ENCODE peak calls at places on chromosome 19, in four cellular contexts. E is GM23338, V is breast epithelium, K is H9. P is an unnamed sample.

GRCh38 chr19:34474233-34474989 is 7.1 kb upstream of the WTIP start:
- DNase-seq in K (no peak), E (no peak), V (no peak), P (peak; percentile 48)

GRCh38 chr19:32896516-32897214 is 27.1 kb upstream of the SLC7A9 start:
- DNase-seq in K (no peak), V (no peak), E (no peak), P (no peak)

GRCh38 chr19:7540761-7541480 is 5.4 kb downstream of the PNPLA6 start:
- DNase-seq in K (peak; percentile 91), V (no peak), E (peak; percentile 93), P (no peak)

GRCh38 chr19:388691-389090 is 20.3 kb downstream of the C2CD4C start:
- DNase-seq in V (no peak), E (no peak), K (no peak), P (no peak)

GRCh38 chr19:14559916-14560775 is 11.7 kb downstream of the NDUFB7 start:
- DNase-seq in E (no peak), K (peak; percentile 30), V (no peak), P (no peak)

GRCh38 chr19:489418-490196 is 6.7 kb upstream of the MADCAM1 start:
- DNase-seq in E (peak; percentile 72), V (no peak), K (peak; percentile 64), P (no peak)

GRCh38 chr19:28631931-28632330 is 581.0 kb downstream of the UQCRFS1 start:
- DNase-seq in E (no peak), K (no peak), V (no peak), P (no peak)

GRCh38 chr19:9205506-9206113 is 13.8 kb downstream of the OR7D4 start:
- DNase-seq in K (peak; percentile 78), E (peak; percentile 79), V (peak; percentile 54), P (peak; percentile 73)

GRCh38 chr19:42553292-42554045 is 25.2 kb upstream of the CEACAM1 start:
- DNase-seq in E (no peak), V (no peak), K (peak; percentile 22), P (peak; percentile 51)

GRCh38 chr19:29201849-29202248 is 11.1 kb downstream of the UQCRFS1 start:
- DNase-seq in K (no peak), E (peak; percentile 21), V (no peak), P (no peak)

GRCh38 chr19:13234518-13234917 is 84.3 kb downstream of the IER2 start:
- DNase-seq in E (peak; percentile 94), V (no peak), K (peak; percentile 76), P (no peak)

GRCh38 chr19:7149956-7150705 is 80.6 kb downstream of the ZNF557 start:
- DNase-seq in V (no peak), E (peak; percentile 29), K (peak; percentile 38), P (no peak)

GRCh38 chr19:43526884-43527859 is at the start of gene ETHE1:
- DNase-seq in V (peak; percentile 63), K (peak; percentile 81), E (peak; percentile 89), P (peak; percentile 84)

GRCh38 chr19:29841559-29842367 is 30.0 kb downstream of the CCNE1 start:
- DNase-seq in K (peak; percentile 78), V (no peak), E (peak; percentile 64), P (no peak)

GRCh38 chr19:58346961-58347929 is 6.0 kb downstream of the A1BG start:
- DNase-seq in V (peak; percentile 42), E (peak; percentile 81), K (peak; percentile 82), P (peak; percentile 63)

GRCh38 chr19:51094696-51095279 is 12.1 kb upstream of the KLK14 start:
- DNase-seq in K (peak; percentile 75), V (no peak), E (peak; percentile 77), P (no peak)

GRCh38 chr19:44618640-44619357 is 5.4 kb downstream of the IGSF23 start:
- DNase-seq in K (no peak), V (no peak), E (no peak), P (no peak)

GRCh38 chr19:44712864-44713515 is 14.0 kb downstream of the CEACAM16 start:
- DNase-seq in E (peak; percentile 66), K (no peak), V (no peak), P (no peak)

GRCh38 chr19:28046932-28047331 is 1166.0 kb downstream of the UQCRFS1 start:
- DNase-seq in K (no peak), E (no peak), V (no peak), P (no peak)

GRCh38 chr19:36417752-36418286 is 625 bp downstream of the ZFP82 start:
- DNase-seq in K (peak; percentile 44), E (peak; percentile 45), V (no peak), P (no peak)

GRCh38 chr19:7377196-7377595 is 28.5 kb downstream of the ARHGEF18 start:
- DNase-seq in E (no peak), K (no peak), V (no peak), P (no peak)

GRCh38 chr19:23286477-23286876 is 36.3 kb upstream of the ZNF724 start:
- DNase-seq in K (peak; percentile 31), V (no peak), E (peak; percentile 79), P (no peak)

GRCh38 chr19:55300821-55301458 is 17.1 kb downstream of the BRSK1 start:
- DNase-seq in V (no peak), K (no peak), E (no peak), P (no peak)

GRCh38 chr19:36605839-36606478 is 846 bp downstream of the ZNF382 start:
- DNase-seq in V (no peak), K (no peak), E (no peak), P (no peak)

GRCh38 chr19:39264306-39265290 is 3.6 kb upstream of the IFNL2 start:
- DNase-seq in E (peak; percentile 67), K (peak; percentile 67), V (no peak), P (no peak)

GRCh38 chr19:38061294-38061693 is 154.3 kb downstream of the SIPA1L3 start:
- DNase-seq in K (no peak), E (no peak), V (no peak), P (no peak)

GRCh38 chr19:33458807-33459206 is 62.8 kb downstream of the PEPD start:
- DNase-seq in E (no peak), V (no peak), K (peak; percentile 14), P (no peak)

GRCh38 chr19:27966390-27966816 is 1246.5 kb downstream of the UQCRFS1 start:
- DNase-seq in V (no peak), E (peak; percentile 51), K (no peak), P (no peak)

GRCh38 chr19:32928806-32929205 is 43.0 kb downstream of the CEP89 start:
- DNase-seq in E (no peak), K (no peak), V (no peak), P (no peak)

GRCh38 chr19:35557539-35558399 is 5.7 kb downstream of the ATP4A start:
- DNase-seq in K (peak; percentile 98), E (peak; percentile 95), V (peak; percentile 72), P (no peak)

GRCh38 chr19:39558623-39559117 is 18.7 kb upstream of the EID2 start:
- DNase-seq in E (no peak), K (no peak), V (no peak), P (no peak)

GRCh38 chr19:812049-812816 is 9.5 kb downstream of the PLPPR3 start:
- DNase-seq in E (peak; percentile 53), V (no peak), K (no peak), P (no peak)

GRCh38 chr19:374183-374885 is 29.7 kb upstream of the MIER2 start:
- DNase-seq in V (peak; percentile 48), K (no peak), E (no peak), P (no peak)

GRCh38 chr19:56639217-56639616 is 3.7 kb upstream of the SMIM17 start:
- DNase-seq in E (peak; percentile 48), K (no peak), V (no peak), P (no peak)

GRCh38 chr19:37594982-37595382 is 306 bp downstream of the ZNF540 start:
- DNase-seq in E (no peak), V (peak; percentile 72), K (no peak), P (peak; percentile 83)

GRCh38 chr19:33705090-33705847 is 83.5 kb downstream of the CHST8 start:
- DNase-seq in K (no peak), V (no peak), E (peak; percentile 37), P (no peak)

GRCh38 chr19:29715695-29716581 is 877 bp upstream of the C19orf12 start:
- DNase-seq in K (no peak), E (peak; percentile 50), V (no peak), P (no peak)

GRCh38 chr19:17469371-17470203 is 737 bp upstream of the SLC27A1 start:
- DNase-seq in V (peak; percentile 97), K (peak; percentile 97), E (peak; percentile 98), P (peak; percentile 96)

GRCh38 chr19:17470204-17470841 is at the start of gene SLC27A1:
- DNase-seq in E (peak; percentile 100), V (peak; percentile 100), K (peak; percentile 99), P (peak; percentile 99)

GRCh38 chr19:17473041-17473440 is 2.7 kb downstream of the SLC27A1 start:
- DNase-seq in V (no peak), E (no peak), K (no peak), P (no peak)

GRCh38 chr19:17469092-17469370 is 1.3 kb upstream of the SLC27A1 start:
- DNase-seq in V (no peak), E (no peak), K (no peak), P (no peak)

GRCh38 chr19:17471410-17472125 is 1.2 kb downstream of the SLC27A1 start:
- DNase-seq in E (peak; percentile 42), K (no peak), V (no peak), P (no peak)
- H3K4me1 ChIP-seq in E (peaks cover 12% of the 10 kb centered on the region), K (no peaks in the 10 kb centered on the region), V (peaks cover 18% of the 10 kb centered on the region), P (peaks cover 40% of the 10 kb centered on the region)

GRCh38 chr19:2547721-2548120 is 71.8 kb downstream of the GADD45B start:
- DNase-seq in E (no peak), K (no peak), V (no peak), P (no peak)
- H3K27ac ChIP-seq in E (no peak overlapping the region), K (no peak overlapping the region), V (peak overlapping the region; percentile 88), P (peak overlapping the region; percentile 91)

GRCh38 chr19:2184422-2185012 is 20.8 kb downstream of the DOT1L start:
- DNase-seq in K (no peak), V (no peak), E (no peak), P (no peak)

GRCh38 chr19:2181618-2181997 is 17.9 kb downstream of the DOT1L start:
- DNase-seq in V (no peak), E (no peak), K (no peak), P (no peak)

GRCh38 chr19:2180114-2180513 is 16.4 kb downstream of the DOT1L start:
- DNase-seq in E (no peak), K (no peak), V (no peak), P (no peak)

GRCh38 chr19:2179095-2179494 is 15.4 kb downstream of the DOT1L start:
- DNase-seq in E (no peak), K (no peak), V (no peak), P (no peak)

GRCh38 chr19:2180881-2181617 is 17.3 kb downstream of the DOT1L start:
- DNase-seq in K (peak; percentile 24), E (no peak), V (no peak), P (no peak)
- H3K4me1 ChIP-seq in K (no peaks in the 10 kb centered on the region), E (no peaks in the 10 kb centered on the region), V (no peaks in the 10 kb centered on the region), P (peaks cover 57% of the 10 kb centered on the region)

GRCh38 chr19:16363133-16363851 is 38.7 kb downstream of the KLF2 start:
- DNase-seq in K (no peak), E (no peak), V (peak; percentile 39), P (no peak)
- H3K27ac ChIP-seq in K (no peak overlapping the region), E (peak overlapping the region; percentile 3), V (peak overlapping the region; percentile 29), P (no peak overlapping the region)

GRCh38 chr19:10763399-10763798 is 45.5 kb downstream of the DNM2 start:
- DNase-seq in E (no peak), K (no peak), V (no peak), P (no peak)

GRCh38 chr19:10758978-10759377 is 41.1 kb downstream of the DNM2 start:
- DNase-seq in E (no peak), K (no peak), V (no peak), P (no peak)

GRCh38 chr19:10761443-10762242 is 43.8 kb downstream of the DNM2 start:
- DNase-seq in V (no peak), K (peak; percentile 58), E (peak; percentile 70), P (no peak)

GRCh38 chr19:10762656-10763055 is 44.8 kb downstream of the DNM2 start:
- DNase-seq in V (no peak), E (peak; percentile 38), K (no peak), P (no peak)

GRCh38 chr19:10760268-10760944 is 42.5 kb downstream of the DNM2 start:
- DNase-seq in V (no peak), E (no peak), K (no peak), P (no peak)
- H3K4me1 ChIP-seq in V (no peaks in the 10 kb centered on the region), E (no peaks in the 10 kb centered on the region), K (no peaks in the 10 kb centered on the region), P (peaks cover 80% of the 10 kb centered on the region)